ENCODE peak calls at places on chromosomes 6 and 20, in four cellular contexts. One of them, this sample, is unnamed. For H3K27me3, the result is how much of the 10 kb centered on the place peaks cover.

GRCh38 chr6:84353459-84354423 is 126.3 kb upstream of the CEP162 start:
- DNase-seq in body of pancreas: no peak
- DNase-seq in thoracic aorta: no peak
- DNase-seq in upper lobe of right lung: no peak
- DNase-seq in this sample: no peak

GRCh38 chr20:36754656-36755222 is 8.8 kb upstream of the NDRG3 start:
- DNase-seq in body of pancreas: peak
- DNase-seq in thoracic aorta: no peak
- DNase-seq in upper lobe of right lung: no peak
- DNase-seq in this sample: no peak

GRCh38 chr6:78598966-78599365 is 268.4 kb upstream of the IRAK1BP1 start:
- DNase-seq in body of pancreas: no peak
- DNase-seq in thoracic aorta: no peak
- DNase-seq in upper lobe of right lung: no peak
- DNase-seq in this sample: no peak

GRCh38 chr6:108250240-108250866 is 10.5 kb downstream of the SNX3 start:
- DNase-seq in body of pancreas: no peak
- DNase-seq in thoracic aorta: no peak
- DNase-seq in upper lobe of right lung: no peak
- DNase-seq in this sample: no peak

GRCh38 chr20:24838551-24839530 is 110.2 kb upstream of the CST7 start:
- DNase-seq in body of pancreas: no peak
- DNase-seq in thoracic aorta: no peak
- DNase-seq in upper lobe of right lung: no peak
- DNase-seq in this sample: no peak

GRCh38 chr6:132768051-132768517 is 10.4 kb upstream of the VNN2 start:
- DNase-seq in body of pancreas: peak
- DNase-seq in thoracic aorta: no peak
- DNase-seq in upper lobe of right lung: peak
- DNase-seq in this sample: peak

GRCh38 chr6:156828280-156828703 is 51.1 kb downstream of the ARID1B start:
- DNase-seq in body of pancreas: peak
- DNase-seq in thoracic aorta: no peak
- DNase-seq in upper lobe of right lung: no peak
- DNase-seq in this sample: no peak

GRCh38 chr6:138593100-138593877 is 94.0 kb upstream of the NHSL1 start:
- DNase-seq in body of pancreas: peak
- DNase-seq in thoracic aorta: peak
- DNase-seq in upper lobe of right lung: no peak
- DNase-seq in this sample: peak

GRCh38 chr20:11686900-11687543 is 230.7 kb upstream of the BTBD3 start:
- DNase-seq in body of pancreas: peak
- DNase-seq in thoracic aorta: no peak
- DNase-seq in upper lobe of right lung: peak
- DNase-seq in this sample: no peak

GRCh38 chr6:157228421-157229218 is 94.7 kb downstream of the TMEM242 start:
- DNase-seq in body of pancreas: peak
- DNase-seq in thoracic aorta: no peak
- DNase-seq in upper lobe of right lung: peak
- DNase-seq in this sample: no peak

GRCh38 chr6:143755301-143755744 is 77.6 kb downstream of the PHACTR2 start:
- DNase-seq in body of pancreas: no peak
- DNase-seq in thoracic aorta: no peak
- DNase-seq in upper lobe of right lung: no peak
- DNase-seq in this sample: no peak

GRCh38 chr6:52994789-52995078 is 350 bp downstream of the GSTA4 start:
- DNase-seq in body of pancreas: peak
- DNase-seq in thoracic aorta: no peak
- DNase-seq in upper lobe of right lung: peak
- DNase-seq in this sample: no peak

GRCh38 chr20:51526754-51527153 is 15.8 kb downstream of the NFATC2 start:
- DNase-seq in body of pancreas: no peak
- DNase-seq in thoracic aorta: no peak
- DNase-seq in upper lobe of right lung: no peak
- DNase-seq in this sample: no peak

GRCh38 chr20:40630723-40631631 is 58.1 kb downstream of the MAFB start:
- DNase-seq in body of pancreas: no peak
- DNase-seq in thoracic aorta: no peak
- DNase-seq in upper lobe of right lung: no peak
- DNase-seq in this sample: no peak

GRCh38 chr20:62647521-62648317 is 5.4 kb downstream of the SLCO4A1 start:
- DNase-seq in body of pancreas: no peak
- DNase-seq in thoracic aorta: no peak
- DNase-seq in upper lobe of right lung: no peak
- DNase-seq in this sample: peak
- H3K27me3 ChIP-seq in body of pancreas: under half
- H3K27me3 ChIP-seq in thoracic aorta: under half
- H3K27me3 ChIP-seq in upper lobe of right lung: under half
- H3K27me3 ChIP-seq in this sample: under half

GRCh38 chr6:28633445-28634215 is 107.9 kb downstream of the GPX5 start:
- DNase-seq in body of pancreas: no peak
- DNase-seq in thoracic aorta: no peak
- DNase-seq in upper lobe of right lung: no peak
- DNase-seq in this sample: no peak
- H3K27me3 ChIP-seq in body of pancreas: under half
- H3K27me3 ChIP-seq in thoracic aorta: under half
- H3K27me3 ChIP-seq in upper lobe of right lung: half or more
- H3K27me3 ChIP-seq in this sample: under half

DNA sequence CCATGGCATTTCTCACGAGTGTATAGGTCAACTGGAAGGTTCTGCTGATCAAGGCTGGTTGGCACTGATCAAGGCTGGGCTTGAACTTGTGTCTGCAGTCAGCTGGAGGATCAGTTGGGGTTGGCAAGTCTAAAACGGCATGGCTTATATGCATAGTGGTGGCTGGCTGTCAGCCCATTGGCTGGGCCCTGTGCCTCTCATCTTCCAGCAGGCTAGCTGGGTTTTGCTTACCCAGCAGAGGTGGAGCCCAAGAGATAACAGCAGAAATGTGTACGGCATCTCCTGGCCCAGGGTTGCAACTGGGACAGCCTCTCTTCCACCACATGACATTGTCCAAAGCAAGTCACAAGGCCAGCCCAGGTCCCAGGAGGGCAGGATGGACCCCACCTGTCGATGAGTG is 158.2 kb downstream of the BMP7 start:
- DNase-seq in body of pancreas: no peak
- DNase-seq in thoracic aorta: no peak
- DNase-seq in upper lobe of right lung: no peak
- DNase-seq in this sample: no peak
- H3K27me3 ChIP-seq in body of pancreas: under half
- H3K27me3 ChIP-seq in thoracic aorta: under half
- H3K27me3 ChIP-seq in upper lobe of right lung: under half
- H3K27me3 ChIP-seq in this sample: under half

DNA sequence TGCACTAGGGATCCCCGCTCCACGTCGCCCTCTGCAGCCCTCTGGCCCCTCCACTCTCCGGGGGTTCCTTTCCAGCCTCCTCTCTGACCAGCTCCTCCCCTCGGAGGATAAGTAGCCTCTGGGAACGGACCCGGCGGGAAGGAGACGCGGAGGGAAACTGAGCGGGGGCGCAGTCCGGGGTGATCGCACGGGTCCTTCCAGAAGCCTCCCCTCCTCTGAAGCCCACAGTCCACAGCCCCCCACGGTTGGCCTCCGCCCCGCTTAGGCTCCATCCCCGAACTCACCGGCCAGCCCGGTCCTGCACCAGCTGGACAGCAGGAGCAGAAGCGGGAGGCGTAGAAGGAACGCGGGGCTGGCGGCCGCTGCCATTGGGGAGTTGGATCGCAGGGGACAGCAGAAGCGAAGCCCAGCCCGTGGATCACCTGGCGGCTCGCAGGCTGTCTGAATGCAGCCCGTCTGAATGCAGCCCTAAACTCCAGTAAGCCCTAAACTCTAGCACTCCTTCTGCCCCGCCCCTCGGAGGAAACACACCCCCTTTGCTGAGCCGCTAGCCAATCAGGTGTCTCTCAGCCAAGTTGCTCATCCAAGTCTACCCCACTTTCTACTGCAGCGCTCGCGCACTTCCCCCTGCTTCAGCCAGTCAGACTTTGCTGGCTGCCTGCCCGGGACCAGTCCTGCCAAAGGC is at the start of gene RAET1G:
- DNase-seq in body of pancreas: peak
- DNase-seq in thoracic aorta: peak
- DNase-seq in upper lobe of right lung: peak
- DNase-seq in this sample: peak
- H3K27me3 ChIP-seq in body of pancreas: under half
- H3K27me3 ChIP-seq in thoracic aorta: under half
- H3K27me3 ChIP-seq in upper lobe of right lung: under half
- H3K27me3 ChIP-seq in this sample: under half

DNA sequence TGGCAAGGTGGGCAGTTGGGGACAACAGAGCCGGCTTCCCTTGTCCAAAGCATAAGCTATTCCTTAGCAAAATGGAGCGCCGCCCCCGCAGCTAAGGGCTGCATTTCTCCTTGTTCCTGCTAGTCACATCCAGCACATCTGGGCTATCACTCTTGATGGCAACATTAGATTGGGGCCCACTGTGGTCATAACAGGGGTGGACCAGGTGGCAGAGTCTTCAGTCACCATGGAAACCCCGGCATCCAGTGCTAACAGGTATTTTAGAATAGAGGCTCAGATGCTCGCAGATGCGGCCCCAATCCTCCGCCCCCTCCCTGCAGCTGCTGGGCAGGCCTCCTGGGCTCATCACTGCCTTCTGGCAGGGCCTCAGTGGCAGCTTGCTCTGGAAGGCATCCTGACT is 168.2 kb upstream of the PROKR2 start:
- DNase-seq in body of pancreas: no peak
- DNase-seq in thoracic aorta: no peak
- DNase-seq in upper lobe of right lung: no peak
- DNase-seq in this sample: no peak
- H3K27me3 ChIP-seq in body of pancreas: under half
- H3K27me3 ChIP-seq in thoracic aorta: under half
- H3K27me3 ChIP-seq in upper lobe of right lung: under half
- H3K27me3 ChIP-seq in this sample: under half

GRCh38 chr6:1393641-1394283 is 4.4 kb downstream of the FOXF2 start:
- DNase-seq in body of pancreas: no peak
- DNase-seq in thoracic aorta: no peak
- DNase-seq in upper lobe of right lung: no peak
- DNase-seq in this sample: no peak
- H3K27me3 ChIP-seq in body of pancreas: under half
- H3K27me3 ChIP-seq in thoracic aorta: under half
- H3K27me3 ChIP-seq in upper lobe of right lung: half or more
- H3K27me3 ChIP-seq in this sample: half or more

GRCh38 chr6:102798631-102799030 is 1405.1 kb downstream of the GRIK2 start:
- DNase-seq in body of pancreas: no peak
- DNase-seq in thoracic aorta: no peak
- DNase-seq in upper lobe of right lung: peak
- DNase-seq in this sample: no peak
- H3K27me3 ChIP-seq in body of pancreas: under half
- H3K27me3 ChIP-seq in thoracic aorta: under half
- H3K27me3 ChIP-seq in upper lobe of right lung: under half
- H3K27me3 ChIP-seq in this sample: under half

GRCh38 chr6:63537126-63537958 is 34.9 kb upstream of the LOC128125822 start:
- DNase-seq in body of pancreas: no peak
- DNase-seq in thoracic aorta: no peak
- DNase-seq in upper lobe of right lung: no peak
- DNase-seq in this sample: no peak
- H3K27me3 ChIP-seq in body of pancreas: under half
- H3K27me3 ChIP-seq in thoracic aorta: under half
- H3K27me3 ChIP-seq in upper lobe of right lung: under half
- H3K27me3 ChIP-seq in this sample: under half